ENCODE peak calls at places on chromosomes 7 and 10, in ten cellular contexts. C, U, K, J, Y, S, F, M, W and N are unnamed samples.

GRCh38 chr10:48568131-48568530 is 36.7 kb downstream of the ARHGAP22 start:
- DNase-seq in C (no peak), S (no peak), J (no peak), U (no peak), K (no peak), F (no peak), M (no peak), W (no peak), Y (no peak), N (no peak)

GRCh38 chr7:79782256-79782655 is 328.8 kb upstream of the MAGI2 start:
- DNase-seq in C (no peak), F (no peak), W (no peak), U (no peak), K (no peak), M (peak), S (no peak), J (no peak), Y (no peak), N (no peak)

GRCh38 chr10:22252801-22253577 is 35.2 kb upstream of the EBLN1 start:
- DNase-seq in C (no peak), W (no peak), Y (no peak), K (no peak), F (no peak), U (peak), M (peak), S (no peak), J (peak), N (peak)

GRCh38 chr10:91551856-91552255 is 81.0 kb downstream of the PPP1R3C start:
- DNase-seq in M (peak), J (no peak), U (no peak), K (peak), S (peak), F (no peak), C (no peak), W (peak), Y (peak), N (no peak)

GRCh38 chr10:117374506-117375359 is 507 bp downstream of the PDZD8 start:
- DNase-seq in Y (no peak), U (peak), F (peak), J (peak), W (peak), K (peak), S (peak), M (peak), C (peak), N (peak)

GRCh38 chr7:49669692-49670260 is 103.7 kb upstream of the VWC2 start:
- DNase-seq in M (no peak), J (no peak), K (no peak), S (no peak), F (no peak), Y (no peak), C (no peak), W (no peak), U (no peak), N (no peak)

GRCh38 chr7:156025675-156026074 is 213.4 kb upstream of the SHH start:
- DNase-seq in C (no peak), W (no peak), U (no peak), F (no peak), K (no peak), Y (no peak), S (no peak), J (no peak), M (no peak), N (no peak)

GRCh38 chr7:64889686-64890162 is 13.3 kb upstream of the ZNF273 start:
- DNase-seq in M (no peak), S (no peak), K (no peak), U (no peak), W (no peak), F (no peak), J (no peak), C (no peak), Y (no peak), N (no peak)

GRCh38 chr7:22907805-22908204 is 85.2 kb upstream of the TOMM7 start:
- DNase-seq in S (no peak), J (no peak), M (no peak), W (no peak), U (no peak), F (no peak), C (no peak), K (no peak), Y (no peak), N (no peak)

GRCh38 chr10:48604408-48605263 is at the start of gene ARHGAP22:
- DNase-seq in J (no peak), M (peak), F (peak), Y (no peak), K (peak), U (no peak), W (no peak), S (peak), C (peak), N (no peak)

GRCh38 chr10:49089152-49089788 is 26.1 kb downstream of the VSTM4 start:
- DNase-seq in U (no peak), Y (no peak), K (no peak), S (no peak), M (no peak), J (no peak), F (no peak), W (no peak), C (no peak), N (no peak)

GRCh38 chr10:120948889-120949382 is 97.8 kb downstream of the WDR11 start:
- DNase-seq in S (peak), K (peak), C (no peak), M (peak), W (no peak), F (no peak), J (peak), U (peak), Y (no peak), N (peak)

GRCh38 chr10:34612446-34612845 is 202.7 kb downstream of the PARD3 start:
- DNase-seq in W (no peak), C (no peak), U (no peak), K (no peak), S (no peak), M (no peak), J (no peak), Y (no peak), F (no peak), N (no peak)

GRCh38 chr10:12825255-12825654 is 176.3 kb downstream of the CCDC3 start:
- DNase-seq in C (no peak), K (peak), M (no peak), U (no peak), Y (no peak), W (no peak), J (no peak), F (no peak), S (no peak), N (no peak)

GRCh38 chr7:151987748-151988529 is 31.7 kb downstream of the GALNTL5 start:
- DNase-seq in K (peak), M (peak), Y (no peak), U (no peak), F (no peak), J (no peak), W (no peak), C (peak), S (peak), N (no peak)